ENCODE peak calls at places on chromosomes 3 and 15, in four cellular contexts. C is fibroblast of lung, P is suprapubic skin, Q is WERI-Rb-1. M is an unnamed sample. For H3K27me3, the result is how much of the 10 kb centered on the place peaks cover.

GRCh38 chr3:118055381-118055780 is 979.3 kb downstream of the IGSF11 start:
- DNase-seq in C (no peak), P (no peak), Q (no peak), M (no peak)

GRCh38 chr3:110932515-110933095 is 139.0 kb upstream of the NECTIN3 start:
- DNase-seq in C (peak), P (no peak), Q (peak), M (no peak)

GRCh38 chr15:41844814-41845213 is 6.2 kb downstream of the PLA2G4B start:
- DNase-seq in C (no peak), P (no peak), Q (no peak), M (no peak)

GRCh38 chr3:38117748-38118420 is 19.0 kb downstream of the ACAA1 start:
- DNase-seq in C (peak), P (peak), Q (peak), M (peak)

GRCh38 chr3:59658236-59658635 is 608.4 kb upstream of the CFAP20DC start:
- DNase-seq in C (no peak), P (no peak), Q (no peak), M (no peak)

GRCh38 chr15:43915820-43916660 is 89.2 kb downstream of the WDR76 start:
- DNase-seq in C (no peak), P (no peak), Q (no peak), M (no peak)

GRCh38 chr15:52294881-52295420 is 653 bp downstream of the MYO5C start:
- DNase-seq in C (no peak), P (no peak), Q (no peak), M (no peak)

GRCh38 chr15:100713163-100713867 is 110.9 kb downstream of the ASB7 start:
- DNase-seq in C (peak), P (peak), Q (no peak), M (peak)

GRCh38 chr3:184380210-184380626 is 364 bp downstream of the CHRD start:
- DNase-seq in C (peak), P (peak), Q (peak), M (no peak)

GRCh38 chr3:177764377-177764912 is 567.2 kb upstream of the TBL1XR1 start:
- DNase-seq in C (peak), P (no peak), Q (no peak), M (no peak)

GRCh38 chr15:50107591-50108408 is 11.2 kb downstream of the ATP8B4 start:
- DNase-seq in C (no peak), P (no peak), Q (no peak), M (no peak)

GRCh38 chr3:16328124-16328523 is 63.1 kb downstream of the OXNAD1 start:
- DNase-seq in C (no peak), P (no peak), Q (no peak), M (no peak)

DNA sequence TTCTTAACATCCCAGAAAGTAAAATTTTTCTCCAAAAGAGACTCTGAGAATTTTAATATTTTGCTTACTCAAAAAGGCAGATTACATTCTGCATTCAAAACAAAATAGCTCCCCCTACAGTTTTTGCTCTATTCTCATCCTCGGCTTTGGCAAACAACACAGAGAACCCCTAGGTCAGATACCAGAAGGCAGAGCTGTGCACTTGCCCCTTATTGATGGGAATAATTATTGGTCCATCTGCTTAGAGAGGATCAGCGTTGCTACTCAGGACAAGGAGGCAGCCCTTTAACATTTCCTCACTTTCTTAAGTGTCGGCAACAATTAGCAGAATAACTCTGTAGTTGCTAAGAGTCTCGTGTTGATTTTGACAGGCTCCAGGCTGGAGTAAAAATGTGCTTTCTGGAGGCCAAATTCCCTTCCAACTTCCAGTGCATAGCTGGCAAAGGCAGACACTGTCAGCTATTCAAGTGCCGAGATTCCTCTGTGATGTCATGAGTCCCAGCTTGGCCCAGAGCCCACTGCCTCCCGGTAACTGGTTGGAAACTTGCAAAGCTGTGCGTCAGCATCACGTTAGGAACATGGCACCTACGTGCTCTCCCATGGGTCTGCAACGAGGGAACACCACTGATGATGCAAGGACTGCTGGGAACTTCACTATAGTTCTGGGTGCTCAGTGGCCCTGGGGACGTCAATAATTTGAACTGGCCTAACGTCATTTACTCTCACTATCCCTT is 482.7 kb upstream of the ADAMTS9 start:
- DNase-seq in C (peak), P (peak), Q (no peak), M (peak)
- TF ChIP-seq CTCF in C (peak), P (no peak), Q (peak), M (peak)

DNA sequence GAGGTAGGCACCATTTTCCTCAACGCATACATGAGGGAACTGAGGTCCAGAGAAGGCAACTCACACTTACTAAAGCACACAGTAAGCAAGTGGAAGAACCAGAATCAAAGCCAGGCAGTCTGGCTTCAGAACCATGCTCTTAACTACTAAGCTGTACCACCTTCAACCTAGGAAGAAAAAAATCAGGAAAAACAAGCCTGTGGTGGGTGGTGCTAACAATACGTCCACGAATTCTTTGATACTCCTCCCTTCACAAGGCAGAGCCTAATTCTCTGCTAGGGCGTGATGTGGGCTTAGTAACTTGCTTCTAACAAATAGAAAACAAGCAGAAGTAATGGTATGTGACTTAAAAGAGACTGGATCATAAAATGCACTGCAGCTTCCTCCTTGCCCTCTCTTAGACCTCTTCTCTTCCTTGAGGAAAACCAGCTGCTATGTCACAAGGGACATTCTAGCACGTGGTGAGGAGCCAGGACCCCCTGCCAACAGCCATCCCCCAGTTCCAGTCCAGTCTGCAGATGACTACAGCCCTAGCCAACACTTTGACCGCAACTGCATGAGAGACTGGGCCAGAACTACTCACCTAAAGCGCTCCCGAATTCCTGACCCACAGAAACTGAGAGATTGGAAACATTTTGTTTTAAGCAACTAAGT is 36.8 kb downstream of the HACD2 start:
- DNase-seq in C (no peak), P (no peak), Q (no peak), M (no peak)
- H3K27ac ChIP-seq in C (no peak), P (no peak), Q (no peak), M (no peak)

GRCh38 chr3:113535898-113536297 is 3.5 kb downstream of the SIDT1 start:
- DNase-seq in C (no peak), P (no peak), Q (no peak), M (no peak)

GRCh38 chr3:113533534-113533892 is 1.2 kb downstream of the SIDT1 start:
- DNase-seq in C (no peak), P (no peak), Q (no peak), M (no peak)

GRCh38 chr3:113531826-113532697 is at the start of gene SIDT1:
- DNase-seq in C (peak), P (no peak), Q (no peak), M (no peak)

GRCh38 chr3:113534365-113534764 is 2.0 kb downstream of the SIDT1 start:
- DNase-seq in C (no peak), P (no peak), Q (no peak), M (no peak)

DNA sequence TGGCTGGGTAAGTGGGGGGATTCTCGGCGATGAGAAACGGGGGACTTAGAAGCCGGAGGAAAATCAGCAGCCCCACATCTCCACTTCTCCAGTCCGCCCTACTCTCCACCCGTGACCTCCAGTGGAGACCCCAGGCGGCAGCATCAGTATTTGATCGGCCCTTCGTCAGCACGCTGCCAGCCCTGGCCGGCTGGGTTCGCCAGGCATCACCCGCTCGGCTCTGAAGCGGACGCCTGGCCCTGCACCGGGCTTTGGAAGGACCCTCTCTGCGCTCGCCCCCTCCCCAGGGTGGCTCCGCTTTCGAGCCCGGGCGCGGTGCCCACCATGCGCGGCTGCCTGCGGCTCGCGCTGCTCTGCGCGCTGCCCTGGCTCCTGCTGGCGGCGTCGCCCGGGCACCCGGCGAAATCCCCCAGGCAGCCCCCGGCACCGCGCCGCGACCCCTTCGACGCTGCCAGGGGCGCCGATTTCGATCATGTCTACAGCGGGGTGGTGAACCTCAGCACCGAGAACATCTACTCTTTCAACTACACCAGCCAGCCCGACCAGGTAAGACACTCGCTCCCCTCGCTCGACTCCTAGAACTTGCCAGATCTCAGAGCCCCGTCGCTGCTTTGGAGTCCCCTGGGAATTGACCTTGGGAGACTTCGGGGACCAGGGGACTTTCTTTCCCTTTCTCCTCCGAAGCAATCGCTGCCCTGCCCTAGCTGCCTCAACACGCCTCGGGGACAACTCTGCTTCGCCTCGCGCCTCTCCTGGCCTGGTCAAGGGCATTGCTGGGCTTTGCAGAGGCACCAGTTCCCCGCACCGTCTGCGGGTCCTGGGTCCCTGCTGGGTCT is 561 bp downstream of the SIDT1 start:
- DNase-seq in C (peak), P (peak), Q (peak), M (no peak)
- H3K27me3 ChIP-seq in C (under half), P (under half), Q (under half), M (half or more)

DNA sequence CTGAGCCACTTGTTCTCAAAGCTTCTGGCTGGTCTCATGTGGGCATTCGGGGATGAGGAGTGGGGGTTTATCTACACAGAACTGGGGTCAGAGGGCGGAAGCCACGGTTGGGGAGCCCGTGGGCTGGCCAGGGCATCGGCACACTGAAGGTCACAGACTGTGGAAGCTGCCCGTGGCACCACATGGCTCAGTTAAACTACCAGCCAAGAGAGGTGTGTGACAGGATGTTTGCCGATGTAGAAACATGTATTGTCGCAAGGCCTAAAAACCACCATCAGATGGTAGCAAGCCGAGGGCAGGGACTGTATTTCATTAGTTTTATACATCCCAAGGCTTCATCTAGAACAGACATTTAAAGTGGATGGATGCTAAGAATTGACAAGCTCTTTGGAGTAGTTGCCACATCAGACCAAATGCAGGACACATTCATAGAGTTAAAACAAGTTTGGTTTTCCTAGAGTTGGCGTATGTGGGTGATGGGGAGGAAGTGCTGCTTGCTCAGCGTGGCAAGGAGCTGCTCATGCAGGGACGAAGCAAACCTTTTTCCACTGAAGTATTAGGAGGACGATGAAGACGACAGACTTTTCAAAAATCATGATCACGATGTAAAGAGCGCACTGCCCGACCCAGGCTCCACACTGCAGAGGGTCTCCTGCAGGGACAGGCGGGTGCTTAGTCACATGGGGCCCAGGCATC is 9.6 kb upstream of the MUSTN1 start:
- DNase-seq in C (no peak), P (no peak), Q (no peak), M (no peak)
- TF ChIP-seq CTCF in C (no peak), P (no peak), Q (no peak), M (no peak)

GRCh38 chr3:13092621-13093339 is 19.6 kb upstream of the IQSEC1 start:
- DNase-seq in C (no peak), P (no peak), Q (no peak), M (no peak)

GRCh38 chr3:13093687-13094086 is 20.5 kb upstream of the IQSEC1 start:
- DNase-seq in C (peak), P (no peak), Q (no peak), M (no peak)

GRCh38 chr3:13088020-13089006 is 15.1 kb upstream of the IQSEC1 start:
- DNase-seq in C (no peak), P (no peak), Q (peak), M (no peak)

GRCh38 chr3:13095408-13095861 is 22.2 kb upstream of the IQSEC1 start:
- DNase-seq in C (no peak), P (no peak), Q (peak), M (no peak)

GRCh38 chr3:13091898-13092620 is 18.8 kb upstream of the IQSEC1 start:
- DNase-seq in C (peak), P (peak), Q (peak), M (peak)
- H3K27ac ChIP-seq in C (no peak), P (no peak), Q (peak), M (no peak)

GRCh38 chr3:124291008-124291407 is 299.1 kb upstream of the ROPN1 start:
- DNase-seq in C (no peak), P (no peak), Q (no peak), M (no peak)
- H3K27me3 ChIP-seq in C (under half), P (under half), Q (under half), M (half or more)

GRCh38 chr3:30305021-30305420 is 301.4 kb upstream of the TGFBR2 start:
- DNase-seq in C (peak), P (no peak), Q (no peak), M (peak)
- TF ChIP-seq CTCF in C (no peak), P (no peak), Q (no peak), M (no peak)

M was measured in foreskin keratinocyte.